ENCODE peak calls at places on chromosomes 1 and 21, in four cellular contexts. Y is stimulated activated CD4-positive, alpha-beta T cell treated with anti-CD3 and anti-CD28 coated beads, Interleukin-12 subunit alpha, Interleukin-12 subunit beta, amount 100 ng/mL, for 4 hours; C is WTC11; H is pancreas. M is an unnamed sample.

GRCh38 chr1:8382051-8382505 is 64.2 kb downstream of the SLC45A1 start:
- DNase-seq in C (no peak), H (no peak), Y (no peak), M (no peak)

GRCh38 chr1:222893255-222893654 is 78.4 kb downstream of the DISP1 start:
- DNase-seq in C (no peak), H (no peak), Y (no peak), M (no peak)

GRCh38 chr1:203807211-203807610 is 11.8 kb downstream of the ZBED6 start:
- DNase-seq in H (no peak), C (no peak), Y (no peak), M (no peak)

GRCh38 chr21:29194847-29195246 is 64.4 kb downstream of the MAP3K7CL start:
- DNase-seq in Y (no peak), H (no peak), C (no peak), M (no peak)

GRCh38 chr1:64098856-64099606 is 104.4 kb upstream of the UBE2U start:
- DNase-seq in H (no peak), C (no peak), Y (no peak), M (no peak)

GRCh38 chr1:1431845-1432565 is 3.5 kb upstream of the VWA1 start:
- DNase-seq in H (peak), C (peak), Y (no peak), M (no peak)

GRCh38 chr1:35642472-35642955 is 1.2 kb upstream of the PSMB2 start:
- DNase-seq in C (no peak), Y (peak), H (peak), M (peak)

GRCh38 chr1:94854458-94855306 is 34.5 kb downstream of the SLC44A3 start:
- DNase-seq in H (peak), C (peak), Y (peak), M (peak)

GRCh38 chr21:36065497-36066036 is 4.3 kb upstream of the CBR1 start:
- DNase-seq in C (no peak), H (no peak), Y (no peak), M (peak)

GRCh38 chr1:24903955-24904730 is 25.9 kb downstream of the RUNX3 start:
- DNase-seq in Y (no peak), C (no peak), H (no peak), M (no peak)

GRCh38 chr1:167344605-167345385 is 124.1 kb downstream of the POU2F1 start:
- DNase-seq in H (no peak), C (no peak), Y (no peak), M (no peak)

GRCh38 chr1:154962795-154963330 is 1.3 kb upstream of the PYGO2 start:
- DNase-seq in C (no peak), Y (no peak), H (no peak), M (no peak)

GRCh38 chr1:209411491-209411929 is 172.0 kb upstream of the CAMK1G start:
- DNase-seq in H (peak), C (no peak), Y (no peak), M (no peak)

GRCh38 chr1:230746617-230747016 is 571 bp upstream of the CAPN9 start:
- DNase-seq in H (no peak), C (no peak), Y (no peak), M (no peak)

GRCh38 chr1:173453982-173454381 is 23.2 kb upstream of the PRDX6 start:
- DNase-seq in C (no peak), Y (no peak), H (no peak), M (no peak)

GRCh38 chr21:37130971-37131370 is 57.9 kb downstream of the TTC3 start:
- DNase-seq in C (no peak), Y (no peak), H (no peak), M (no peak)

GRCh38 chr1:186474208-186474607 is 13.3 kb upstream of the PDC start:
- DNase-seq in C (no peak), Y (no peak), H (no peak), M (no peak)

GRCh38 chr1:226223786-226224244 is 351 bp downstream of the MIXL1 start:
- DNase-seq in H (no peak), Y (peak), C (peak), M (no peak)

GRCh38 chr1:99282536-99282935 is 18.2 kb downstream of the PLPPR4 start:
- DNase-seq in H (no peak), C (no peak), Y (no peak), M (no peak)

GRCh38 chr1:234779160-234779538 is 169.2 kb upstream of the IRF2BP2 start:
- DNase-seq in Y (no peak), H (no peak), C (no peak), M (no peak)

GRCh38 chr1:224919508-224919907 is 10.0 kb upstream of the DNAH14 start:
- DNase-seq in H (no peak), Y (no peak), C (no peak), M (no peak)

GRCh38 chr1:23624440-23624839 is 65.1 kb upstream of the ID3 start:
- DNase-seq in C (no peak), H (no peak), Y (no peak), M (no peak)

GRCh38 chr21:44401386-44402160 is 48.2 kb downstream of the TRPM2 start:
- DNase-seq in C (no peak), Y (no peak), H (no peak), M (no peak)

GRCh38 chr1:173193639-173194038 is 13.5 kb downstream of the TNFSF4 start:
- DNase-seq in Y (no peak), H (no peak), C (no peak), M (no peak)

GRCh38 chr1:54180666-54181360 is 19.0 kb downstream of the CYB5RL start:
- DNase-seq in Y (no peak), H (no peak), C (no peak), M (no peak)

GRCh38 chr1:109926662-109927300 is 16.1 kb downstream of the CSF1 start:
- DNase-seq in C (no peak), Y (no peak), H (peak), M (no peak)

GRCh38 chr21:46056450-46056903 is 41.4 kb upstream of the COL6A2 start:
- DNase-seq in C (no peak), H (no peak), Y (no peak), M (no peak)

GRCh38 chr1:47708658-47709301 is 270.9 kb downstream of the FOXD2 start:
- DNase-seq in Y (no peak), C (peak), H (no peak), M (no peak)

GRCh38 chr1:79792212-79792575 is 785.7 kb upstream of the ADGRL4 start:
- DNase-seq in C (no peak), H (no peak), Y (no peak), M (no peak)

GRCh38 chr1:65229201-65229600 is 80.1 kb upstream of the DNAJC6 start:
- DNase-seq in Y (no peak), C (no peak), H (no peak), M (no peak)

GRCh38 chr21:36456714-36457399 is 23.1 kb downstream of the CLDN14 start:
- DNase-seq in C (no peak), H (no peak), Y (no peak), M (no peak)

M was measured in SK-MEL-5.